ENCODE peak calls at places on chromosome 12, in seven cellular contexts. M is Karpas-422, X is right atrium auricular region, Z is right cardiac atrium, Q is PC-9, Y is psoas muscle, F is uterus. B is an unnamed sample.

GRCh38 chr12:130876758-130877157 is 4.9 kb downstream of the RAN start:
- DNase-seq in M (peak), X (no peak), Z (no peak), Q (no peak), Y (no peak), F (no peak), B (no peak)

GRCh38 chr12:80269953-80270552 is 170.7 kb downstream of the OTOGL start:
- DNase-seq in M (peak), X (no peak), Z (no peak), Q (no peak), Y (no peak), F (no peak), B (no peak)

GRCh38 chr12:89225808-89226368 is 126.4 kb downstream of the DUSP6 start:
- DNase-seq in M (no peak), X (peak), Z (peak), Q (peak), Y (no peak), F (no peak), B (peak)

GRCh38 chr12:46212108-46212982 is 56.5 kb downstream of the SLC38A1 start:
- DNase-seq in M (no peak), X (no peak), Z (no peak), Q (no peak), Y (no peak), F (no peak), B (no peak)

GRCh38 chr12:110998165-110998564 is 77.8 kb upstream of the MYL2 start:
- DNase-seq in M (no peak), X (no peak), Z (no peak), Q (no peak), Y (no peak), F (no peak), B (no peak)

GRCh38 chr12:25694072-25694471 is 141.0 kb upstream of the LMNTD1 start:
- DNase-seq in M (no peak), X (peak), Z (peak), Q (no peak), Y (no peak), F (peak), B (no peak)

GRCh38 chr12:68506619-68507018 is 104.1 kb upstream of the RAP1B start:
- DNase-seq in M (no peak), X (no peak), Z (no peak), Q (no peak), Y (no peak), F (no peak), B (no peak)

GRCh38 chr12:85633491-85633890 is 202.7 kb downstream of the RASSF9 start:
- DNase-seq in M (no peak), X (no peak), Z (no peak), Q (no peak), Y (no peak), F (no peak), B (no peak)

GRCh38 chr12:105382771-105383632 is 52.5 kb downstream of the C12orf75 start:
- DNase-seq in M (peak), X (no peak), Z (no peak), Q (peak), Y (no peak), F (peak), B (no peak)

GRCh38 chr12:62895351-62895750 is 39.6 kb downstream of the PPM1H start:
- DNase-seq in M (no peak), X (no peak), Z (no peak), Q (no peak), Y (no peak), F (no peak), B (no peak)

GRCh38 chr12:19830461-19830860 is 391.2 kb downstream of the AEBP2 start:
- DNase-seq in M (no peak), X (no peak), Z (no peak), Q (no peak), Y (no peak), F (no peak), B (no peak)

GRCh38 chr12:110796952-110797351 is 49.8 kb upstream of the CCDC63 start:
- DNase-seq in M (no peak), X (no peak), Z (no peak), Q (peak), Y (no peak), F (no peak), B (peak)

GRCh38 chr12:59698599-59698998 is 102.8 kb downstream of the SLC16A7 start:
- DNase-seq in M (no peak), X (no peak), Z (no peak), Q (no peak), Y (no peak), F (no peak), B (no peak)

GRCh38 chr12:27252934-27253333 is 8.8 kb downstream of the STK38L start:
- DNase-seq in M (no peak), X (no peak), Z (no peak), Q (no peak), Y (no peak), F (no peak), B (no peak)

GRCh38 chr12:119988440-119988787 is 622 bp upstream of the BICDL1 start:
- DNase-seq in M (no peak), X (no peak), Z (no peak), Q (no peak), Y (no peak), F (no peak), B (peak)

GRCh38 chr12:120015313-120015712 is 26.3 kb downstream of the BICDL1 start:
- DNase-seq in M (no peak), X (no peak), Z (no peak), Q (no peak), Y (no peak), F (no peak), B (no peak)

GRCh38 chr12:112309797-112310196 is 72.4 kb downstream of the HECTD4 start:
- DNase-seq in M (no peak), X (no peak), Z (no peak), Q (no peak), Y (no peak), F (no peak), B (no peak)

GRCh38 chr12:116673713-116674112 is 64.2 kb downstream of the SPRING1 start:
- DNase-seq in M (no peak), X (no peak), Z (no peak), Q (no peak), Y (no peak), F (no peak), B (no peak)

GRCh38 chr12:9668141-9669018 is 1.1 kb upstream of the CLEC2D start:
- DNase-seq in M (no peak), X (no peak), Z (no peak), Q (no peak), Y (no peak), F (peak), B (no peak)

GRCh38 chr12:23504641-23505399 is 444.6 kb downstream of the SOX5 start:
- DNase-seq in M (no peak), X (no peak), Z (no peak), Q (no peak), Y (no peak), F (no peak), B (no peak)

GRCh38 chr12:132528564-132529106 is 38.7 kb downstream of the FBRSL1 start:
- DNase-seq in M (no peak), X (no peak), Z (no peak), Q (no peak), Y (no peak), F (no peak), B (no peak)

GRCh38 chr12:62738611-62739010 is 196.3 kb downstream of the PPM1H start:
- DNase-seq in M (no peak), X (no peak), Z (no peak), Q (no peak), Y (no peak), F (no peak), B (no peak)

GRCh38 chr12:130195369-130195768 is 33.1 kb downstream of the FZD10 start:
- DNase-seq in M (no peak), X (no peak), Z (no peak), Q (no peak), Y (no peak), F (no peak), B (no peak)

GRCh38 chr12:80064951-80065350 is 34.4 kb upstream of the OTOGL start:
- DNase-seq in M (no peak), X (no peak), Z (no peak), Q (no peak), Y (no peak), F (no peak), B (no peak)

GRCh38 chr12:1536817-1537216 is 57.6 kb downstream of the FBXL14 start:
- DNase-seq in M (no peak), X (no peak), Z (no peak), Q (no peak), Y (no peak), F (no peak), B (no peak)

GRCh38 chr12:99152337-99152736 is 495.2 kb upstream of the GARIN6 start:
- DNase-seq in M (no peak), X (no peak), Z (no peak), Q (no peak), Y (no peak), F (no peak), B (no peak)

GRCh38 chr12:112439769-112440168 is 21.0 kb downstream of the PTPN11 start:
- DNase-seq in M (no peak), X (no peak), Z (no peak), Q (no peak), Y (no peak), F (no peak), B (no peak)

GRCh38 chr12:87368259-87368658 is 660.9 kb downstream of the C12orf50 start:
- DNase-seq in M (no peak), X (no peak), Z (no peak), Q (no peak), Y (no peak), F (no peak), B (no peak)

DNA sequence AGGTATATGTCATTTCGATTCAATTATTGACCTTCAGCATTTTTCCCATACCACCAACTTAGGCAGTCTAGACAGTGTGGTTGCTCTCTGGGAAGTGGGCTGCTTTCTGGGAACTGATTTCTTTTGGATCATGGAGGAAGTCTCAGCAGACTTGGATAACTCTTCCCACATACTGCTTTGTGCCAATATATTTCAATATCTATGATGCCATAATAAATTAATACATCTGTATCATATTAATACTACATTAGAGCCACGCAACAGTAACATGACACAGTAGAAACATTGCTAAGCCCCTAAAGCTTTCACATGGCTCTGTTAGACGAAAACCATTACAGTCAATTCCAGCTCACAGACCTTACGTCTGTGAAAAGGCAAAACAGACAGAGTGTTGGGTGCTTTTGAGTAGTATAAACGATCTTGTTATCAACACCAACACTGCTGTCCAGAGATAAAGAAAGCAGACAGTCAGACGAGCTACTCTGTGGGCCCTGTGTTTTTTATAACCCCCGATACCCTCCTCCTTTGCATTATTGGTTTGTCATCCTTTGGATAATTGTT is 439.8 kb downstream of the ADAMTS20 start:
- DNase-seq in M (no peak), X (no peak), Z (no peak), Q (no peak), Y (no peak), F (no peak), B (no peak)
- H3K27ac ChIP-seq in M (no peak), X (no peak), Z (no peak), Q (no peak), Y (no peak), F (no peak), B (no peak)

DNA sequence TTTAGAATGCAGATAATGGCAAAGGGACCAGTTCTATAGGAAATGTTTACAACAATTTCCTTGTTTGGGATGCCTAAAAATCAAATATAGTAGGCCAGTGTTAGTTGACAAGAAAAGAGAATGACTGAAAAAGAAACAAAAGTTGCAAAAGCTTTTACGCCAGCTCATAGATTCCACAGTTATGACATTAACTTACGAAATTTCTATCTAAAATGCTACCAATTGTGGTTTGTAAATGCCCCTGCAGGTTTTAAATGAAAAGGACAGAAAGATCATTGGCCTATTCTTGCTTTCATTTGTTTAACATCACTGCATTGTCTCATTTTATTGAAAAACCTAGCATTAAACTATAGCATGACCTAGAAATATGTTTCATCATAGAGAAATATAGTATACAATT is 345.8 kb downstream of the CCDC91 start:
- DNase-seq in M (no peak), X (no peak), Z (no peak), Q (no peak), Y (no peak), F (no peak), B (no peak)
- H3K27ac ChIP-seq in M (no peak), X (no peak), Z (no peak), Q (no peak), Y (no peak), F (no peak), B (no peak)

DNA sequence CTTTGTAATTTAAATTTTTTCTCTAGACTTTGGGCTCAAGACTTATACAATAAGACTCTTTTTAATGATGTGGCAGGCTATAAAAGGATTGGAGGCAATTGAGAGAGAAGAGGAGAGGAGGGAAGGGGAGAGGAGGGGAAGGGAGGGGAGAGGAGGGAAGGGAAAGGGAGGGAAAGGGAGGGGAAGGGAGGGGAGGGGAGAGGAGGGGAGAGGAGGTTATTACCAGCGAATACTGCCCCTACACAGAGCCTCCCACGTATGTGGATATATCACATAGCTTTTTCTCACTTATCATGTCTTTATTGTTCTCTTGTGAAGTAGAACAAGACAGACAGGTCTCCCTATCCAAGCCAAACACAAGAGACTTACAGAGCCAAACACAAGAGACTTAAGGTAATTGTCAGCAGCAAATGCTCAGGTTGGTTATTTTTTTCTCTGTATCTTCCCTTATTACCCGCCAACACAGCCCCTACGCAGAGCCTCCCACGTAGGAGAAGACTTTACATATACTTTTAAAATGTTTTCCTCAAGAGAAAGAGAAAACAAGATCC is 63.1 kb downstream of the DRAM1 start:
- DNase-seq in M (no peak), X (no peak), Z (no peak), Q (no peak), Y (no peak), F (no peak), B (no peak)
- H3K27ac ChIP-seq in M (no peak), X (peak), Z (no peak), Q (no peak), Y (peak), F (peak), B (no peak)

GRCh38 chr12:65829716-65830115 is 5.4 kb downstream of the HMGA2 start:
- DNase-seq in M (no peak), X (no peak), Z (no peak), Q (no peak), Y (no peak), F (no peak), B (no peak)
- H3K27ac ChIP-seq in M (no peak), X (no peak), Z (no peak), Q (peak), Y (no peak), F (no peak), B (peak)

GRCh38 chr12:15205341-15206010 is 15.7 kb downstream of the RERG start:
- DNase-seq in M (no peak), X (no peak), Z (no peak), Q (no peak), Y (no peak), F (peak), B (no peak)
- H3K27ac ChIP-seq in M (no peak), X (peak), Z (no peak), Q (no peak), Y (peak), F (peak), B (no peak)

GRCh38 chr12:13171921-13172859 is 24.3 kb upstream of the EMP1 start:
- DNase-seq in M (no peak), X (no peak), Z (peak), Q (peak), Y (no peak), F (no peak), B (peak)

GRCh38 chr12:13170892-13171490 is 25.5 kb upstream of the EMP1 start:
- DNase-seq in M (no peak), X (no peak), Z (no peak), Q (no peak), Y (no peak), F (no peak), B (no peak)

GRCh38 chr12:13167226-13167625 is 29.3 kb upstream of the EMP1 start:
- DNase-seq in M (no peak), X (no peak), Z (no peak), Q (peak), Y (no peak), F (no peak), B (peak)

GRCh38 chr12:13167906-13168305 is 28.6 kb upstream of the EMP1 start:
- DNase-seq in M (no peak), X (no peak), Z (no peak), Q (no peak), Y (no peak), F (no peak), B (no peak)

DNA sequence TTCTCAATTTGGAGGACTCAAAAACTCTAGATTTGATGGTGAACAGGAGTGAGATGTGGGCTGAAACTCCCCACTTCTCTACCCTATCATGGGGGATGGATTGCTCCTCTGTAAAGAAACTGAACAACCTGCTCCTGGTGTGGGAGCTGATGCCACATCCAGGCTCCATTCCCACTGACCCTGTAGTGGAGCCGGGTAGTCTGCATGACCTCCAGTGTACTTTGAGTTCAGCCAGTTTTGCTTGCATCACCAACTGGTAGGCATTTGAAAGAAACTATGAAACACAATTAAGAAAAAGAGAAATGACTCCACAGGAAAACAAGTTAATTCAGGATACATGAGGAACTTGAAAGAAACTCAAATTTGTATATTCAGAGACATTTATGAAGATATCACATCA is 27.3 kb upstream of the EMP1 start:
- DNase-seq in M (no peak), X (no peak), Z (no peak), Q (no peak), Y (no peak), F (no peak), B (no peak)
- H3K27ac ChIP-seq in M (no peak), X (no peak), Z (no peak), Q (peak), Y (no peak), F (no peak), B (no peak)

B was measured in epithelial cell of prostate.